ENCODE peak calls at places on chromosomes 1 and 21, in nine cellular contexts. M is uterus, K is GDM1, N is IMR-90, V is renal cortical epithelial cell, A is fibroblast of villous mesenchyme, S is hippocampal formation, J is pancreas, P is GOT3. Z is an unnamed sample.
A peak's percentile ranks its signal among the peaks of the same experiment; 100 is the strongest.

GRCh38 chr1:185934476-185935189 is 200.4 kb downstream of the HMCN1 start:
- DNase-seq in A (no peak), M (no peak), J (no peak), P (no peak), V (peak; percentile 95), N (peak; percentile 79), K (no peak), S (no peak), Z (peak; percentile 6)

GRCh38 chr1:151346082-151346768 is 827 bp downstream of the RFX5 start:
- DNase-seq in P (no peak), K (no peak), S (no peak), A (peak; percentile 12), J (no peak), V (no peak), N (no peak), M (no peak), Z (no peak)

GRCh38 chr1:3996846-3997705 is 97.0 kb upstream of the C1orf174 start:
- DNase-seq in P (no peak), K (no peak), J (no peak), N (no peak), A (no peak), M (no peak), V (no peak), S (no peak), Z (no peak)

GRCh38 chr1:246827396-246827795 is 103.2 kb downstream of the SCCPDH start:
- DNase-seq in P (no peak), J (no peak), V (no peak), S (no peak), M (no peak), N (no peak), A (no peak), K (no peak), Z (no peak)

GRCh38 chr1:61618755-61619154 is 106.2 kb downstream of the TM2D1 start:
- DNase-seq in P (no peak), M (no peak), S (no peak), J (no peak), V (no peak), A (no peak), K (no peak), N (no peak), Z (no peak)

GRCh38 chr1:229757226-229757625 is 131.2 kb downstream of the URB2 start:
- DNase-seq in K (no peak), P (no peak), M (no peak), S (no peak), V (peak; percentile 28), A (no peak), J (no peak), N (no peak), Z (no peak)

GRCh38 chr1:118185083-118185899 is at the start of gene SPAG17:
- DNase-seq in J (peak; percentile 86), M (peak; percentile 40), N (peak; percentile 21), K (no peak), P (no peak), S (no peak), A (peak; percentile 27), V (peak; percentile 74), Z (peak; percentile 7)

GRCh38 chr1:218344814-218345672 is at the start of gene TGFB2:
- DNase-seq in K (no peak), P (no peak), N (peak; percentile 85), M (peak; percentile 63), V (peak; percentile 91), A (peak; percentile 89), S (peak; percentile 43), J (peak; percentile 24), Z (peak; percentile 81)

GRCh38 chr21:44295646-44296045 is 4.2 kb upstream of the PFKL start:
- DNase-seq in V (no peak), K (no peak), N (no peak), M (no peak), A (no peak), S (no peak), J (peak; percentile 15), P (no peak), Z (no peak)

GRCh38 chr21:16563795-16564194 is 834.0 kb downstream of the USP25 start:
- DNase-seq in V (peak; percentile 93), M (no peak), S (no peak), J (peak; percentile 48), A (no peak), K (no peak), P (no peak), N (no peak), Z (peak; percentile 62)

GRCh38 chr1:206706298-206706791 is 21.6 kb downstream of the MAPKAPK2 start:
- DNase-seq in J (no peak), A (peak; percentile 78), K (no peak), N (peak; percentile 92), V (no peak), M (peak; percentile 73), S (no peak), P (peak; percentile 55), Z (peak; percentile 91)

GRCh38 chr1:203593723-203594122 is 32.9 kb upstream of the ATP2B4 start:
- DNase-seq in J (peak; percentile 36), S (no peak), V (no peak), A (peak; percentile 60), P (no peak), M (no peak), N (peak; percentile 72), K (peak; percentile 5), Z (peak; percentile 62)

GRCh38 chr1:24098907-24099637 is 12.9 kb downstream of the MYOM3 start:
- DNase-seq in M (no peak), J (peak; percentile 13), K (no peak), N (no peak), A (no peak), S (no peak), V (peak; percentile 57), P (no peak), Z (no peak)

GRCh38 chr1:100463809-100464424 is 74.0 kb upstream of the GPR88 start:
- DNase-seq in M (peak; percentile 31), K (peak; percentile 83), N (peak; percentile 64), S (peak; percentile 65), V (peak; percentile 39), A (peak; percentile 68), P (no peak), J (peak; percentile 41), Z (peak; percentile 58)

GRCh38 chr1:94926915-94927404 is at the start of gene CNN3:
- DNase-seq in S (peak; percentile 90), N (peak; percentile 92), K (no peak), V (peak; percentile 73), M (peak; percentile 95), P (peak; percentile 26), J (peak; percentile 89), A (peak; percentile 95), Z (peak; percentile 94)

GRCh38 chr1:209435654-209436566 is 147.6 kb upstream of the CAMK1G start:
- DNase-seq in S (peak; percentile 3), A (peak; percentile 73), K (peak; percentile 38), V (peak; percentile 77), M (peak; percentile 68), N (peak; percentile 77), J (peak; percentile 52), P (peak; percentile 10), Z (peak; percentile 82)

GRCh38 chr1:201348211-201348566 is 29.3 kb downstream of the TNNT2 start:
- DNase-seq in J (no peak), K (no peak), P (no peak), V (peak; percentile 47), N (peak; percentile 63), M (no peak), A (peak; percentile 39), S (no peak), Z (peak; percentile 61)

GRCh38 chr1:164592634-164593033 is 33.6 kb downstream of the PBX1 start:
- DNase-seq in A (no peak), K (no peak), N (no peak), S (no peak), V (peak; percentile 79), P (no peak), J (no peak), M (no peak), Z (no peak)

GRCh38 chr1:1019122-1019999 is 559 bp upstream of the AGRN start:
- DNase-seq in S (peak; percentile 77), A (peak; percentile 87), N (peak; percentile 75), P (no peak), K (peak; percentile 82), V (peak; percentile 64), M (peak; percentile 83), J (peak; percentile 91), Z (peak; percentile 71)

GRCh38 chr1:99784143-99784542 is 17.7 kb upstream of the FRRS1 start:
- DNase-seq in A (no peak), K (no peak), V (no peak), S (no peak), N (peak; percentile 15), M (no peak), P (no peak), J (no peak), Z (peak; percentile 20)

GRCh38 chr1:23639460-23639859 is 52.1 kb upstream of the RPL11 start:
- DNase-seq in J (peak; percentile 27), N (no peak), P (no peak), A (no peak), S (no peak), V (no peak), K (peak; percentile 21), M (no peak), Z (no peak)